ENCODE peak calls at places on chromosome 3, in eight cellular contexts. W is ovary, C is foreskin fibroblast, G is AG09309, Y is suprapubic skin, K is H1, J is fibroblast of the aortic adventitia, A is astrocyte of the spinal cord. P is an unnamed sample.

GRCh38 chr3:185959609-185960517 is 22.0 kb upstream of the TRA2B start:
- DNase-seq in C (peak; percentile 85), W (no peak), G (peak; percentile 67), K (no peak), J (peak; percentile 89), A (peak; percentile 77), Y (no peak), P (peak; percentile 65)

GRCh38 chr3:167837430-167837829 is 101.9 kb downstream of the SERPINI1 start:
- DNase-seq in Y (no peak), C (peak; percentile 8), G (no peak), A (peak; percentile 5), K (no peak), W (no peak), J (peak; percentile 28), P (no peak)

GRCh38 chr3:33791477-33792166 is 6.8 kb upstream of the PDCD6IP start:
- DNase-seq in A (no peak), J (no peak), C (peak; percentile 64), Y (no peak), K (no peak), G (no peak), W (no peak), P (no peak)

GRCh38 chr3:64129106-64129505 is 96.2 kb downstream of the PRICKLE2 start:
- DNase-seq in G (no peak), K (no peak), A (no peak), J (no peak), W (no peak), Y (no peak), C (no peak), P (no peak)

GRCh38 chr3:149466192-149466591 is 8.3 kb upstream of the TM4SF4 start:
- DNase-seq in A (peak; percentile 85), J (peak; percentile 92), C (peak; percentile 94), G (peak; percentile 64), Y (no peak), W (no peak), K (peak; percentile 7), P (no peak)

GRCh38 chr3:134211797-134212196 is 38.9 kb downstream of the RYK start:
- DNase-seq in J (peak; percentile 55), W (no peak), G (no peak), A (peak; percentile 67), C (peak; percentile 52), K (no peak), Y (no peak), P (peak; percentile 15)

GRCh38 chr3:127628788-127629456 is at the start of gene PODXL2:
- DNase-seq in C (peak; percentile 79), W (peak; percentile 75), G (no peak), K (peak; percentile 13), A (peak; percentile 40), J (peak; percentile 33), Y (no peak), P (peak; percentile 12)

GRCh38 chr3:126912027-126912422 is 70.9 kb upstream of the PLXNA1 start:
- DNase-seq in A (no peak), G (no peak), J (no peak), K (no peak), Y (no peak), C (no peak), W (no peak), P (no peak)

GRCh38 chr3:122310361-122310760 is 14.7 kb upstream of the CSTA start:
- DNase-seq in A (no peak), G (no peak), K (no peak), W (no peak), C (no peak), Y (no peak), J (no peak), P (no peak)

GRCh38 chr3:23650371-23651140 is 155.2 kb upstream of the UBE2E1 start:
- DNase-seq in Y (no peak), W (no peak), G (peak; percentile 65), C (peak; percentile 93), K (no peak), A (peak; percentile 89), J (peak; percentile 81), P (no peak)

GRCh38 chr3:130935761-130936160 is 41.9 kb downstream of the ATP2C1 start:
- DNase-seq in W (no peak), C (peak; percentile 80), K (no peak), G (no peak), Y (no peak), J (peak; percentile 70), A (peak; percentile 71), P (no peak)

GRCh38 chr3:39404943-39405686 is 1.4 kb upstream of the RPSA start:
- DNase-seq in Y (no peak), K (peak; percentile 93), W (no peak), C (no peak), J (no peak), G (no peak), A (no peak), P (no peak)
- TF ChIP-seq CTCF in Y (no peak), K (peak; percentile 3), W (no peak), C (no peak), J (no peak), G (no peak), A (no peak), P (no peak)

GRCh38 chr3:11662392-11662990 is 18.8 kb upstream of the VGLL4 start:
- DNase-seq in Y (no peak), A (peak; percentile 7), W (no peak), G (no peak), J (peak; percentile 36), K (no peak), C (peak; percentile 49), P (no peak)
- TF ChIP-seq CTCF in Y (peak; percentile 3), A (peak; percentile 50), W (no peak), G (peak; percentile 61), J (peak; percentile 62), K (peak; percentile 28), C (peak; percentile 48), P (peak; percentile 30)

GRCh38 chr3:16366581-16366980 is 101.6 kb downstream of the OXNAD1 start:
- DNase-seq in K (no peak), G (no peak), C (no peak), W (no peak), A (no peak), J (no peak), Y (no peak), P (no peak)
- TF ChIP-seq CTCF in K (peak; percentile 62), G (no peak), C (no peak), W (no peak), A (no peak), J (no peak), Y (no peak), P (no peak)

GRCh38 chr3:194245975-194246561 is 105.1 kb downstream of the CPN2 start:
- DNase-seq in C (no peak), K (no peak), W (no peak), Y (no peak), G (no peak), J (no peak), A (no peak), P (no peak)

GRCh38 chr3:194244167-194244566 is 107.0 kb downstream of the CPN2 start:
- DNase-seq in J (no peak), C (no peak), G (no peak), Y (no peak), W (no peak), A (no peak), K (no peak), P (no peak)

GRCh38 chr3:194247350-194247740 is 103.8 kb downstream of the CPN2 start:
- DNase-seq in C (no peak), W (no peak), A (no peak), Y (no peak), J (no peak), G (no peak), K (no peak), P (no peak)

GRCh38 chr3:194245474-194245873 is 105.7 kb downstream of the CPN2 start:
- DNase-seq in Y (no peak), J (no peak), G (no peak), A (no peak), K (no peak), C (no peak), W (no peak), P (no peak)

DNA sequence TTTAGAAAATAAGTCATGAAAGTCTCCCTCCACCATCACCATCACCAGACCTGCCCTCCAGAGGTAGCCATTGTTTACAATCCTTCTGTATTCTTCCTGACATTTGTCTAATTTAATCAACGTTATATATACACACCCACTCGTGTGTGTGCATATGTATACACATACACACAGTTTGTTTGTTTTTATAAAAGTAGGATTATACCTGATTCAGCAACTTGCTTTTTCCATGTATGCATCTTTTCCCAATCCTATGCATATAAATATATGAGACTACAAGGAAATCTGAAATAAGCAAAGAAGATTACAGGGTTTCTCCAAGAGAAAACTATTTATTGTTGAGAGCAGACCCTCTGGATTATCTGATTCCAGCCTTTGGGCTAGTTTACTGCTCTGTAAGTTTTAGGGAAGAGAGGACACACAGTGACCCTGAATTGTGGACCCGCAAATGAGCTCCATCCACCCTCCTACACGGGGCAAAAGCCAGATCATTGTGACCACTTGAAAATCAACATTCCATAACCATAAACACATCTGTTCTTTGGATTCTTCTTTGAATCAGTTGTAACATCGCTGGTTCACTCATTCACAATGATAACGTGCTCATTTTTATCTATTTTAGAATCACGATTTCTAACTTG is 104.3 kb downstream of the CPN2 start:
- DNase-seq in J (no peak), W (no peak), K (no peak), A (no peak), Y (no peak), G (no peak), C (no peak), P (no peak)
- TF ChIP-seq CTCF in J (no peak), W (no peak), K (no peak), A (no peak), Y (no peak), G (no peak), C (no peak), P (no peak)

DNA sequence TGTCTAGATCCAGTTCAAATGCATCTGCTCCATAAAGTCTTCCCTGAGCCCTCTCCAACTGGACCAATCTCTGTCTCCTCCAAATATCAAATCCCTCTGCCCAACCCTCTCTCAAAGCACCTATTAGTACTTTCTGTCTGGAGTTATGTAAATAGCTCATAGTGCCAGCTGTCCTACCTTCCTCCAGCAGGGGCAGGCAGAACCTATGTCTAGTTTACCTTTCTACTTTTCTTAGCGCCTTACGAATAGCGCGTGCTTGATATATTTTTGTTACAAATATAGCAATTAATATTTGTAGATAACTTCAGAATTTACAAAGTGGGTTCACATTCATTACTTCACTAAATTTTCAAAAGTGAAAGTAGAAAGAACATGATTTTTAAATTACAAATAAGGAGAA is 14.0 kb upstream of the CCDC80 start:
- DNase-seq in G (no peak), C (no peak), J (no peak), W (no peak), Y (no peak), A (peak; percentile 29), K (no peak), P (no peak)
- TF ChIP-seq CTCF in G (peak; percentile 29), C (no peak), J (peak; percentile 26), W (no peak), Y (no peak), A (no peak), K (peak; percentile 17), P (peak; percentile 1)

P was measured in AG09319.